ENCODE peak calls at places on chromosomes 12 and 14, in eight cellular contexts. N, Z, S, U, E, Y, O and A are unnamed samples.

GRCh38 chr14:69559581-69560011 is 15.1 kb downstream of the CCDC177 start:
- DNase-seq in E (peak; percentile 50), S (no peak), N (no peak), U (no peak), Z (no peak), O (peak; percentile 45), Y (no peak), A (no peak)

GRCh38 chr12:127388985-127389384 is 878.0 kb upstream of the TMEM132C start:
- DNase-seq in S (no peak), N (no peak), O (no peak), Z (no peak), E (no peak), Y (no peak), U (no peak), A (no peak)

GRCh38 chr12:127189992-127190391 is 1077.0 kb upstream of the TMEM132C start:
- DNase-seq in E (no peak), S (no peak), O (no peak), U (no peak), Z (no peak), Y (no peak), N (no peak), A (no peak)

GRCh38 chr12:20695232-20695631 is at the start of gene SLCO1C1:
- DNase-seq in O (no peak), S (no peak), Y (no peak), Z (no peak), U (no peak), E (no peak), N (no peak), A (no peak)

GRCh38 chr14:101947577-101947903 is 16.8 kb upstream of the DYNC1H1 start:
- DNase-seq in Y (no peak), N (no peak), Z (no peak), E (no peak), S (no peak), U (no peak), O (no peak), A (no peak)

GRCh38 chr14:73460691-73461127 is 2.4 kb upstream of the NUMB start:
- DNase-seq in Y (no peak), Z (no peak), U (no peak), E (no peak), N (no peak), S (no peak), O (no peak), A (no peak)

GRCh38 chr14:31930493-31931225 is 146.4 kb upstream of the ARHGAP5 start:
- DNase-seq in Y (no peak), O (no peak), E (no peak), N (no peak), Z (no peak), S (no peak), U (no peak), A (no peak)

GRCh38 chr12:75270157-75270556 is 60.0 kb downstream of the CAPS2 start:
- DNase-seq in Y (no peak), N (no peak), E (no peak), O (no peak), Z (no peak), S (no peak), U (no peak), A (no peak)

GRCh38 chr14:102924632-102925588 is 2.4 kb downstream of the AMN start:
- DNase-seq in E (no peak), Z (no peak), Y (no peak), O (no peak), S (no peak), U (no peak), N (no peak), A (no peak)

GRCh38 chr12:53532026-53532425 is 24.7 kb upstream of the NPFF start:
- DNase-seq in N (no peak), E (no peak), U (no peak), S (no peak), O (no peak), Y (no peak), Z (no peak), A (no peak)

GRCh38 chr14:49621114-49621881 is 699 bp downstream of the MGAT2 start:
- DNase-seq in Y (peak; percentile 86), O (peak; percentile 43), U (peak; percentile 40), Z (peak; percentile 24), S (no peak), E (peak; percentile 15), N (peak; percentile 75), A (peak; percentile 66)

GRCh38 chr12:69241444-69242092 is 2.2 kb downstream of the CPSF6 start:
- DNase-seq in Z (no peak), O (no peak), N (no peak), E (no peak), S (no peak), U (no peak), Y (no peak), A (no peak)

GRCh38 chr12:95738024-95738611 is 52.4 kb downstream of the NTN4 start:
- DNase-seq in U (no peak), Z (no peak), Y (no peak), E (no peak), S (no peak), O (no peak), N (peak; percentile 34), A (peak; percentile 59)

GRCh38 chr12:46942579-46942978 is 116.8 kb upstream of the SLC38A4 start:
- DNase-seq in Z (no peak), O (no peak), N (no peak), E (no peak), U (no peak), Y (no peak), S (no peak), A (no peak)

GRCh38 chr12:98373019-98373554 is 142.3 kb upstream of the TMPO start:
- DNase-seq in O (peak; percentile 55), Y (no peak), E (peak; percentile 60), U (peak; percentile 40), N (no peak), S (no peak), Z (peak; percentile 59), A (peak; percentile 3)

GRCh38 chr12:5201554-5202243 is 158.0 kb downstream of the KCNA5 start:
- DNase-seq in S (no peak), E (peak; percentile 12), O (peak; percentile 93), Z (no peak), U (no peak), Y (no peak), N (no peak), A (no peak)

GRCh38 chr14:44449694-44450093 is 57.4 kb downstream of the FSCB start:
- DNase-seq in S (no peak), Z (no peak), U (no peak), E (no peak), Y (no peak), N (peak; percentile 39), O (no peak), A (no peak)

GRCh38 chr14:50040905-50041465 is 75.4 kb downstream of the VCPKMT start:
- DNase-seq in N (no peak), U (no peak), Y (no peak), O (no peak), S (no peak), E (no peak), Z (no peak), A (no peak)

GRCh38 chr12:92519284-92519683 is 183.5 kb upstream of the PLEKHG7 start:
- DNase-seq in Z (no peak), Y (no peak), N (no peak), S (no peak), E (no peak), O (no peak), U (no peak), A (no peak)

GRCh38 chr12:53952871-53953734 is 1.6 kb upstream of the HOXC12 start:
- DNase-seq in N (no peak), Y (no peak), U (peak; percentile 54), O (no peak), E (no peak), Z (no peak), S (no peak), A (no peak)

GRCh38 chr12:6061661-6062060 is 62.8 kb downstream of the VWF start:
- DNase-seq in O (no peak), Z (no peak), U (no peak), E (no peak), N (no peak), S (peak; percentile 32), Y (no peak), A (no peak)

GRCh38 chr14:61064210-61064609 is 83.2 kb downstream of the SLC38A6 start:
- DNase-seq in S (no peak), O (no peak), Z (no peak), U (no peak), N (no peak), E (peak; percentile 17), Y (no peak), A (no peak)

GRCh38 chr12:6383572-6384498 is at the start of gene LTBR:
- DNase-seq in S (peak; percentile 76), O (no peak), N (peak; percentile 96), Z (no peak), E (no peak), Y (peak; percentile 99), U (no peak), A (peak; percentile 97)

GRCh38 chr12:46518184-46518583 is 145.6 kb upstream of the SLC38A2 start:
- DNase-seq in U (no peak), Z (no peak), Y (no peak), N (no peak), S (no peak), O (no peak), E (no peak), A (no peak)

GRCh38 chr14:59707778-59708635 is 131.4 kb upstream of the CCDC175 start:
- DNase-seq in U (no peak), E (no peak), S (no peak), O (no peak), Y (no peak), N (no peak), Z (no peak), A (no peak)

GRCh38 chr14:77026166-77026929 is 2.2 kb downstream of the IRF2BPL start:
- DNase-seq in Y (peak; percentile 81), U (no peak), S (no peak), E (no peak), O (no peak), N (no peak), Z (no peak), A (peak; percentile 53)